ENCODE peak calls at places on chromosomes 5 and 9, in nine cellular contexts. R is sigmoid colon, G is stomach, O is Peyer's patch, X is K562, C is HepG2, Z is suprapubic skin, D is IMR-90, K is GM12891. Q is an unnamed sample.

GRCh38 chr9:88184986-88185385 is 46.7 kb upstream of the SPATA31C2 start:
- DNase-seq in X (no peak), G (no peak), O (no peak), C (no peak), R (no peak), Z (no peak), D (no peak), K (no peak), Q (no peak)

GRCh38 chr5:15762668-15763067 is 262.7 kb downstream of the FBXL7 start:
- DNase-seq in K (no peak), D (no peak), C (no peak), O (no peak), G (no peak), Z (no peak), R (no peak), X (no peak), Q (no peak)

GRCh38 chr9:133682961-133683493 is 46.9 kb downstream of the DBH start:
- DNase-seq in X (no peak), D (no peak), K (no peak), G (no peak), R (no peak), O (no peak), Z (no peak), C (no peak), Q (no peak)

GRCh38 chr9:114037961-114038723 is 40.0 kb downstream of the AMBP start:
- DNase-seq in G (no peak), K (no peak), R (peak), C (no peak), Z (peak), X (no peak), D (no peak), O (peak), Q (no peak)

GRCh38 chr9:13410566-13411031 is 131.1 kb upstream of the MPDZ start:
- DNase-seq in Z (no peak), O (no peak), X (no peak), R (no peak), G (no peak), C (no peak), D (no peak), K (no peak), Q (no peak)

GRCh38 chr9:131228988-131229387 is 47.3 kb downstream of the FAM78A start:
- DNase-seq in Z (no peak), G (no peak), R (no peak), O (peak), X (no peak), K (no peak), C (no peak), D (peak), Q (no peak)

GRCh38 chr9:71737455-71737854 is 30.9 kb downstream of the CEMIP2 start:
- DNase-seq in G (peak), K (no peak), O (no peak), X (no peak), Z (no peak), D (no peak), C (no peak), R (no peak), Q (peak)

GRCh38 chr5:36602711-36603321 is 3.6 kb upstream of the SLC1A3 start:
- DNase-seq in K (no peak), O (no peak), Z (no peak), X (no peak), C (no peak), G (no peak), D (no peak), R (no peak), Q (no peak)

GRCh38 chr9:128902351-128903078 is 18.3 kb upstream of the PHYHD1 start:
- DNase-seq in O (peak), G (peak), Z (peak), D (no peak), K (peak), X (no peak), R (no peak), C (no peak), Q (no peak)

GRCh38 chr9:68585034-68585761 is 44.5 kb upstream of the TMEM252 start:
- DNase-seq in R (no peak), C (no peak), X (no peak), O (no peak), K (no peak), Z (no peak), D (no peak), G (no peak), Q (no peak)

GRCh38 chr9:80061940-80062339 is 490.2 kb downstream of the TLE4 start:
- DNase-seq in C (no peak), R (peak), O (no peak), G (no peak), D (peak), X (no peak), K (no peak), Z (no peak), Q (peak)

GRCh38 chr5:7850533-7851239 is at the start of gene CFAP90:
- DNase-seq in R (no peak), Z (peak), D (peak), C (peak), K (no peak), O (peak), X (no peak), G (peak), Q (no peak)

GRCh38 chr5:132272341-132273210 is 15.1 kb downstream of the PDLIM4 start:
- DNase-seq in X (peak), C (peak), O (peak), G (peak), Z (no peak), D (peak), K (peak), R (peak), Q (no peak)

GRCh38 chr5:66891184-66891925 is 295.2 kb downstream of the MAST4 start:
- DNase-seq in D (peak), G (no peak), R (no peak), K (no peak), Z (no peak), C (no peak), O (no peak), X (no peak), Q (no peak)

GRCh38 chr9:127135056-127135745 is 12.8 kb upstream of the ANGPTL2 start:
- DNase-seq in O (peak), C (no peak), Z (no peak), G (peak), K (no peak), X (no peak), R (no peak), D (no peak), Q (no peak)

GRCh38 chr5:101942321-101942882 is 353.7 kb downstream of the SLCO4C1 start:
- DNase-seq in D (no peak), K (peak), Z (no peak), X (no peak), G (no peak), R (no peak), C (peak), O (peak), Q (no peak)

GRCh38 chr5:146040559-146040958 is 64.8 kb downstream of the PLAC8L1 start:
- DNase-seq in D (no peak), C (no peak), X (no peak), O (no peak), K (no peak), R (no peak), G (peak), Z (no peak), Q (no peak)

GRCh38 chr9:6715755-6716643 is 41.8 kb upstream of the KDM4C start:
- DNase-seq in C (peak), R (peak), Z (peak), D (no peak), K (no peak), X (no peak), G (peak), O (peak), Q (no peak)

DNA sequence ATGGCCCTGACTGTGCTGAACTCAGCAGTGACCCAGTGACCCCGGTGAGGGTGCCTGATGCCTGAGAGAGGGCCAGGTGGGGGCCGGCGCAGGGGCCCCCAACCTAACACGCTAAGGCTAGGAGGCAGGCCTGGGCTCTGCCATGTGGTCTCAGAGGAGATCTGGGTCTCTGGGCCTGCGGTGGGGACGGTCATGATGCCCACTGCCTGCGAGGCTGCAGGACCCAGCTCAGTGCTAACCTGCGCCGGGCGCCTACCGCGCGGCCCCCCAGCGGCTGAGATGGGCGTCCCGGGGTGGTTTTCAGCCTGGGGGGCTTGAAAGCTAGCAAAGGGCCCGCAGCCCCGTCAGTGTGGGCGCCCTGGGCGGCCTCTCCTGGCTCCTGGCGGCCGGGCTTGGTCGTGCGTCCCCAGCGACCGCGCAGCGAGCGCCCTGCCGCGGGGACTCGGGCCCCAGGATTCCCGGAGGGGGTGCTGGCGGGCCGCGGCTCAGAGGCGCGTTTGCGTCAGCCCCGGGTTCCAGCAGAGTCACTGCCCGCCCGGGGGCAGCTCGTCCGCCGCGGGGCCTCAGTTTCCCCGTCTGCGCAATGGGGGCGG is 2.5 kb downstream of the EGFL7 start:
- DNase-seq in D (no peak), X (no peak), K (peak), O (no peak), R (no peak), C (no peak), Z (no peak), G (no peak), Q (no peak)
- TF ChIP-seq POLR2A in D (no peak), X (peak), K (no peak), O (no peak), R (no peak), C (no peak), Z (no peak), G (no peak), Q (no peak)

GRCh38 chr5:73498057-73498992 is at the start of gene BTF3:
- DNase-seq in D (peak), X (peak), O (peak), R (peak), G (peak), Z (peak), C (peak), K (peak), Q (peak)
- TF ChIP-seq POLR2A in D (peak), X (peak), O (peak), R (peak), G (peak), Z (peak), C (peak), K (peak), Q (peak)

DNA sequence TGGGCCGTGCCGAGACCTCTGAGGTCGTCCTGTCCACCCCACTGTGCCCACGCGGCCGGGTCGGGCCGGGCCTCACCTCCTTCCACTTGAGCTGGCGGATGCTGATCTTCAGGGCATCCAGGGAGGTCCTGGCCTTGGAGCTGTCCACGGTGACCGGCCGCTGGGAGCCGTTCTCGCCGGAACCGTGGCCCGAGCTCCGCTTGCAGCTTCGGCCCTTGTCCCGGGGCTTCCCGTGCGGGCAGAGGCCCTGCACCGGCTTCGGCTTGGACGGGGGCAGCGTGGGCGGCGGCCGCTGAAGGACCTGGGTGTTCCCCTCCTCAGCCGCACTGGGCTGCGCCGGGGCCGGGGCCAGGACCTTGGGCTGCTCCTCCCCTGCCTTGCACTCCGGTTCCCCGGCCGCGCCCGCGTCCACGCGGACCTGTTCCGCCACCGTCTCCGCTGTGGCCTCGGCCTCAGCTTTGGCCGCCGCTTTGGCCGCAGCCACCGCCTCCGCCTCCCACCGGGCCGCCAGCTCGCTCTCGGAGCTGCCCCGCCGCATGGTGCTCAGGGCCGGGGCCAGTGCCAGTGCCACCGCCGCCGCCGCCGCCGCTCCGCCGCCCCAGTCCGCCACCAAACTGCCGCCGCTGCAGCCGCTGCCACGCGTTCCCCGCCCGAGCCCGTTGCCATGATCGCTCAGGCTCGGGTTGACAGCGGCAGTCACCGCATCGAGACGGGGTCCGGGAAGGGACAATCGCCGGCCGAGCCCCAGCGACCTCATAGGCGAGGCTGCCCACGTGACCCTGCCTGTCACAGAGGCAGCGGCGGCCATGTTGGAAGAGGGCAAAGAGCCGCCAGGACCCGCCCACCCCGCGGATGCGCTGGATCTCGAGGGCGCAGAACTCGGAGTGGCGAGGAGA is at the start of gene TTLL11:
- DNase-seq in K (peak), O (peak), R (peak), C (peak), G (peak), Z (peak), D (peak), X (peak), Q (peak)
- TF ChIP-seq POLR2A in K (no peak), O (peak), R (peak), C (peak), G (no peak), Z (no peak), D (no peak), X (no peak), Q (peak)

GRCh38 chr5:130740047-130740569 is 424.9 kb downstream of the HINT1 start:
- DNase-seq in R (no peak), X (no peak), C (no peak), K (no peak), G (no peak), D (no peak), Z (no peak), O (no peak), Q (no peak)
- TF ChIP-seq POLR2A in R (no peak), X (no peak), C (no peak), K (no peak), G (no peak), D (no peak), Z (no peak), O (no peak), Q (no peak)

GRCh38 chr5:110275878-110276277 is 450.6 kb downstream of the TMEM232 start:
- DNase-seq in X (no peak), O (no peak), K (no peak), Z (no peak), C (no peak), R (no peak), D (no peak), G (no peak), Q (no peak)
- TF ChIP-seq POLR2A in X (no peak), O (no peak), K (no peak), Z (no peak), C (no peak), R (no peak), D (no peak), G (no peak), Q (no peak)

GRCh38 chr9:123120131-123120530 is 86.7 kb downstream of the GPR21 start:
- DNase-seq in X (no peak), D (no peak), K (no peak), G (no peak), O (no peak), C (no peak), R (no peak), Z (no peak), Q (peak)

GRCh38 chr9:123115146-123115913 is 81.9 kb downstream of the GPR21 start:
- DNase-seq in G (no peak), O (no peak), X (no peak), K (no peak), R (no peak), C (no peak), Z (no peak), D (no peak), Q (no peak)

GRCh38 chr9:123121457-123121856 is 88.0 kb downstream of the GPR21 start:
- DNase-seq in O (no peak), C (peak), Z (no peak), K (no peak), X (no peak), R (no peak), D (no peak), G (no peak), Q (no peak)

GRCh38 chr9:123120953-123121352 is 87.5 kb downstream of the GPR21 start:
- DNase-seq in K (no peak), R (no peak), X (no peak), D (peak), C (no peak), G (no peak), O (no peak), Z (no peak), Q (no peak)

GRCh38 chr9:123119566-123119965 is 86.1 kb downstream of the GPR21 start:
- DNase-seq in C (no peak), D (no peak), O (no peak), X (no peak), R (no peak), G (no peak), Z (no peak), K (no peak), Q (no peak)
- TF ChIP-seq POLR2A in C (no peak), D (no peak), O (no peak), X (no peak), R (no peak), G (no peak), Z (no peak), K (no peak), Q (no peak)

GRCh38 chr9:4852419-4852818 is 59.7 kb downstream of the RCL1 start:
- DNase-seq in G (no peak), Z (no peak), K (no peak), D (no peak), C (no peak), R (no peak), O (no peak), X (peak), Q (no peak)
- TF ChIP-seq POLR2A in G (no peak), Z (no peak), K (no peak), D (no peak), C (no peak), R (no peak), O (no peak), X (no peak), Q (no peak)

GRCh38 chr5:157108961-157109360 is at the start of gene HAVCR2:
- DNase-seq in Z (no peak), R (no peak), D (no peak), C (no peak), K (peak), G (peak), X (no peak), O (peak), Q (no peak)
- TF ChIP-seq POLR2A in Z (no peak), R (no peak), D (no peak), C (no peak), K (peak), G (no peak), X (no peak), O (peak), Q (no peak)

Q was measured in H54.